ENCODE peak calls at places on chromosomes 13 and 19, in five cellular contexts. N, I, O, T and P are unnamed samples. For H3K4me1 and H3K36me3, the result is how much of the 10 kb centered on the place peaks cover.

GRCh38 chr19:6204212-6204611 is 68.7 kb downstream of the ACSBG2 start:
- DNase-seq in N (no peak), I (no peak), O (no peak), T (no peak), P (no peak)

GRCh38 chr19:30036154-30037129 is 94.4 kb downstream of the URI1 start:
- DNase-seq in N (no peak), I (no peak), O (no peak), T (no peak), P (no peak)

GRCh38 chr13:49366841-49367240 is 77.0 kb downstream of the CAB39L start:
- DNase-seq in N (no peak), I (no peak), O (no peak), T (no peak), P (no peak)

GRCh38 chr19:36963262-36963661 is 47.1 kb downstream of the ZNF568 start:
- DNase-seq in N (no peak), I (no peak), O (no peak), T (no peak), P (no peak)

GRCh38 chr19:7554565-7554964 is 19.0 kb downstream of the PNPLA6 start:
- DNase-seq in N (no peak), I (no peak), O (no peak), T (no peak), P (no peak)

GRCh38 chr13:69737129-69737935 is 370.3 kb upstream of the ATXN8OS start:
- DNase-seq in N (no peak), I (no peak), O (no peak), T (no peak), P (no peak)

GRCh38 chr13:106520205-106521004 is 15.1 kb downstream of the EFNB2 start:
- DNase-seq in N (no peak), I (peak), O (no peak), T (no peak), P (no peak)

GRCh38 chr13:37109080-37109678 is 3.7 kb upstream of the CSNK1A1L start:
- DNase-seq in N (peak), I (peak), O (peak), T (peak), P (peak)

GRCh38 chr19:30228113-30228725 is 144.0 kb upstream of the ZNF536 start:
- DNase-seq in N (peak), I (no peak), O (no peak), T (no peak), P (no peak)

GRCh38 chr19:53864308-53864836 is 3.3 kb upstream of the MYADM start:
- DNase-seq in N (peak), I (peak), O (no peak), T (no peak), P (no peak)

GRCh38 chr13:33307820-33308219 is 22.3 kb upstream of the STARD13 start:
- DNase-seq in N (no peak), I (no peak), O (no peak), T (no peak), P (no peak)

GRCh38 chr19:5068251-5069090 is 99.6 kb downstream of the KDM4B start:
- DNase-seq in N (no peak), I (no peak), O (no peak), T (no peak), P (no peak)

GRCh38 chr13:95644611-95645052 is at the start of gene DZIP1:
- DNase-seq in N (peak), I (peak), O (no peak), T (peak), P (no peak)

GRCh38 chr19:33339016-33339749 is 34.3 kb upstream of the CEBPG start:
- DNase-seq in N (no peak), I (peak), O (peak), T (no peak), P (no peak)

GRCh38 chr13:67857581-67858310 is 627.6 kb upstream of the PCDH9 start:
- DNase-seq in N (no peak), I (no peak), O (no peak), T (no peak), P (no peak)

DNA sequence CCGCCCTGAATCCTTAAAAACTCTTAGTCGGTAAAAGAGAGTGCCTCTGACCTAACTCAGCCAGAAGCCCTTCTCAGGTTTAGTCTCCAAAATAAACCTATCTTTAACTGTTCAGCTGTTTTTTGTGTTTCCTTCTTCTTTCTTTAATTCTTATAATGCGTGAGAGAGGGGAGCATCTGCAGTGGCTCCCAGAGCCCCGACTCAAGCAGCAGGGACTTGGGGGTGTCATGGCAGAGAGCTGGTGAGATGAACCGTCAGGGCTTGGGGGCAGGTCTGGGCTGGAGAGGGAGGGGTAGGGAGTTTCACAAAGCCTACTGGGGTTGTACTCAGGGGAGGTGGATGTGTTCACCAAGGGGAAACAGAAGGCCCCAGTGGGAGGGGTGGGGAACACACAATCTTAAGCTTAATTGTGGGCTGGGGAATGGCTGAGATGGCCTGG is 16.8 kb upstream of the SIGLEC6 start:
- DNase-seq in N (no peak), I (no peak), O (no peak), T (no peak), P (no peak)
- H3K4me1 ChIP-seq in N (under half), I (under half), O (under half), T (under half), P (under half)

GRCh38 chr19:55241935-55242464 is 13.4 kb upstream of the TMEM86B start:
- DNase-seq in N (no peak), I (no peak), O (no peak), T (no peak), P (no peak)

GRCh38 chr19:55240713-55241020 is 12.1 kb upstream of the TMEM86B start:
- DNase-seq in N (no peak), I (no peak), O (no peak), T (no peak), P (no peak)

GRCh38 chr19:55239004-55239403 is 10.4 kb upstream of the TMEM86B start:
- DNase-seq in N (no peak), I (no peak), O (no peak), T (no peak), P (no peak)

GRCh38 chr19:55241143-55241934 is 12.8 kb upstream of the TMEM86B start:
- DNase-seq in N (no peak), I (no peak), O (no peak), T (no peak), P (no peak)

DNA sequence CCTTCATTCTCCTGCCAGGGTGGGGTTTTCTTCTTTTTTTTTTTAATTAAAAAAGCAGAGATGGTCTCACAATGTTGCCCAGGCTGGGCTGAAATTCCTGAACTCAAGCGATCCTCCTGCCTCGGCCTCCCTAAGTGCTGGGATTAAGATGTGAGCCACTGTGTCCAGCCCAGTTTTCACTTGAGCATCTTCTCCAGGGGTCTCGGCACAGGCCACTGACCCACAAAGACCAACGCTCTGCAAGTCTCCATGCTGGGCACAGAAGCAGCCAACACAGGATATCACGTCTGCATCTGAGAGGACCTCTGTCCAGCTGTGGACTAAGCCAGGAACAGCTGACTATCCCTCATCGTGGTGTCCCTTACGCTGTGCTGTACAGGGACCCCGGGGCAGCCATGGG is 9.5 kb upstream of the TMEM86B start:
- DNase-seq in N (no peak), I (no peak), O (no peak), T (no peak), P (no peak)
- H3K36me3 ChIP-seq in N (under half), I (half or more), O (half or more), T (half or more), P (half or more)

GRCh38 chr19:49518033-49518432 is 5.6 kb downstream of the FCGRT start:
- DNase-seq in N (no peak), I (no peak), O (no peak), T (no peak), P (no peak)

GRCh38 chr19:49524812-49525455 is 2.9 kb upstream of the RCN3 start:
- DNase-seq in N (no peak), I (no peak), O (no peak), T (no peak), P (no peak)

GRCh38 chr19:49515767-49516166 is 3.3 kb downstream of the FCGRT start:
- DNase-seq in N (peak), I (no peak), O (no peak), T (no peak), P (no peak)

GRCh38 chr19:49520705-49521319 is 7.0 kb upstream of the RCN3 start:
- DNase-seq in N (no peak), I (no peak), O (no peak), T (no peak), P (no peak)
- H2AFZ ChIP-seq in N (no peak), I (no peak), O (no peak), T (no peak), P (no peak)

GRCh38 chr13:113446488-113446854 is 6.8 kb downstream of the ADPRHL1 start:
- DNase-seq in N (no peak), I (no peak), O (no peak), T (no peak), P (no peak)

GRCh38 chr13:113448885-113449692 is 4.2 kb downstream of the ADPRHL1 start:
- DNase-seq in N (peak), I (peak), O (peak), T (no peak), P (peak)

GRCh38 chr13:113447596-113447995 is 5.7 kb downstream of the ADPRHL1 start:
- DNase-seq in N (no peak), I (no peak), O (no peak), T (no peak), P (no peak)

GRCh38 chr13:113449693-113450347 is 3.5 kb downstream of the ADPRHL1 start:
- DNase-seq in N (no peak), I (no peak), O (no peak), T (no peak), P (no peak)

DNA sequence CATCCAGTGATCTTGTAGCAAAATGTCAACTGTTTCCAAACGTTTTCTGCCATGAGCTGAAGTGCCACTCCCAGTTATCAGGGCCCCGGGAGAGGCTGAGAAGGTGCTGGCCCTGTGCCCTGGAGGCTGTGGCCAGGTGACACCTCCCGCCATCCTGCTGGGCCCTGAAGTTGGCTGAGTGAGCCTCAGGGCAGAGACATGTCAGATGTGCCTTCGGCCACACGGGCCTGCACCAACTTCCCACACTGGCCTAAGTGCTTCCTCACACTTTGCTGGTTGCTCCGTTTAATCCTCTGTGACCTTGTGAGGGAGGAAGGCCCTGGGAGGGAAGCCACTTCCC is 4.8 kb downstream of the ADPRHL1 start:
- DNase-seq in N (no peak), I (peak), O (no peak), T (no peak), P (peak)
- H3K4me1 ChIP-seq in N (under half), I (under half), O (under half), T (under half), P (half or more)

DNA sequence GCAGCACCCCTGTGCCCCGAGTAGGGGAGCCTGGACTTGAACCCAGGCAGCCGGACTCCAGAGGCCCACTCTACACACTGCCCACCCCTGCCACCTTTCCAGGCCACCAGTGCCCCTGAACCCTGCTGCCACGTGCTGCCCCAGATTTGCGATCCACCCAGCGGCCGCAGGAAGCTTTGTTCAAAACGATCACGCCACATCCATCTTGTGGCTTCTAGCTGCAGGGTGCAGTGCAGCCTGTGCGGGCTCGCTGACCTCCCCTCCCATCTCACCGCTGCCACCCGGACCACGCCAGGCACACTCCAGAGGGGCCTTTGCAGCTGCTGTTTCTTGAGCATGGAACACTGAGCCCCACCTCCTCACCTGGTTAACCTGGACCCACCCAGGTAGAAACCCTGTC is 3.8 kb downstream of the RAVER1 start:
- DNase-seq in N (no peak), I (no peak), O (no peak), T (no peak), P (no peak)
- H3K36me3 ChIP-seq in N (under half), I (under half), O (under half), T (half or more), P (under half)

GRCh38 chr13:87314822-87315221 is 356.3 kb upstream of the SLITRK5 start:
- DNase-seq in N (no peak), I (no peak), O (no peak), T (no peak), P (no peak)

DNA sequence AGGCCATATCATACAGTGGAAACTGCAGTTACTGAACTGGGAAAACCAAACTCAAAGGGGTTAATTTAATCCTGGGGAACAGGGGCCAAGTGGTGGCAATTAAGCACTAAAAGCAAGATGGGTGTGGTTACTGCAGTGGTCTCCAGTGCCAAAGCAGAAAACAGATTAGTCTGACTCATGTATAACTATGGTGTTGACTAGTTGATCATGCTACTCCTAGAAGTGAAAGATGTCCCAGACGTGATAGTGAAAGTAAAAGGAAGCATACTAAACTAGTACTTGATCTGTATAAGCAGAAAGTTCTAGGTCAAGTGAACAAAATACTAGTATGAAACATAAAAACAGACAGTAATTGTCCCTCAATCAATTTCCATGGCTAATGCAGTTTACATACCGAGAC is 360.0 kb upstream of the SLITRK5 start:
- DNase-seq in N (no peak), I (no peak), O (no peak), T (no peak), P (no peak)
- H2AFZ ChIP-seq in N (no peak), I (no peak), O (no peak), T (no peak), P (peak)

GRCh38 chr19:14575428-14575980 is 3.6 kb upstream of the NDUFB7 start:
- DNase-seq in N (no peak), I (no peak), O (no peak), T (no peak), P (no peak)

GRCh38 chr19:14580623-14581237 is 2.2 kb upstream of the CLEC17A start:
- DNase-seq in N (no peak), I (no peak), O (no peak), T (no peak), P (peak)

GRCh38 chr19:14576363-14576762 is 4.5 kb upstream of the NDUFB7 start:
- DNase-seq in N (no peak), I (no peak), O (no peak), T (no peak), P (peak)

GRCh38 chr19:14577264-14577663 is 5.4 kb upstream of the NDUFB7 start:
- DNase-seq in N (no peak), I (no peak), O (no peak), T (no peak), P (peak)

GRCh38 chr19:14577885-14578427 is 4.9 kb upstream of the CLEC17A start:
- DNase-seq in N (no peak), I (peak), O (no peak), T (no peak), P (peak)
- H3K4me1 ChIP-seq in N (under half), I (under half), O (under half), T (under half), P (under half)